ENCODE peak calls at places on chromosomes 16 and 17, in eight cellular contexts. W is sciatic nerve; A is EL; N is pancreas; Y is H54; K is stimulated activated CD8-positive, alpha-beta memory T cell treated with anti-CD3 and anti-CD28 coated beads, Interleukin-7, amount 100 ng/mL, for 24 hours; O is GM13976; B is activated naive CD8-positive, alpha-beta T cell treated with anti-CD3 and anti-CD28 coated beads, Interleukin-2, amount 50 U/mL, for 24 hours. D is an unnamed sample.

GRCh38 chr16:82769845-82770244 is 143.1 kb downstream of the CDH13 start:
- DNase-seq in W (no peak), A (no peak), N (no peak), Y (no peak), K (no peak), O (no peak), B (no peak), D (no peak)

GRCh38 chr16:31713071-31713944 is 160.3 kb upstream of the ZNF267 start:
- DNase-seq in W (peak), A (peak), N (peak), Y (peak), K (peak), O (peak), B (peak), D (peak)

GRCh38 chr16:10852948-10853347 is 24.1 kb upstream of the CIITA start:
- DNase-seq in W (no peak), A (no peak), N (no peak), Y (no peak), K (no peak), O (no peak), B (no peak), D (no peak)

GRCh38 chr17:48011405-48012150 is 26.0 kb downstream of the COPZ2 start:
- DNase-seq in W (no peak), A (peak), N (no peak), Y (peak), K (no peak), O (peak), B (peak), D (peak)

GRCh38 chr16:2856061-2856670 is 1.8 kb downstream of the PRSS22 start:
- DNase-seq in W (peak), A (no peak), N (peak), Y (no peak), K (no peak), O (peak), B (peak), D (no peak)

GRCh38 chr17:2701996-2702741 is 9.4 kb downstream of the CLUH start:
- DNase-seq in W (no peak), A (no peak), N (peak), Y (no peak), K (no peak), O (no peak), B (no peak), D (no peak)

GRCh38 chr17:81573794-81574642 is 21.9 kb upstream of the FAAP100 start:
- DNase-seq in W (no peak), A (no peak), N (no peak), Y (no peak), K (no peak), O (no peak), B (no peak), D (no peak)

GRCh38 chr16:57578521-57579360 is 36.3 kb downstream of the ADGRG5 start:
- DNase-seq in W (no peak), A (no peak), N (no peak), Y (no peak), K (no peak), O (no peak), B (no peak), D (no peak)

GRCh38 chr16:3058173-3059030 is 7.0 kb upstream of the IL32 start:
- DNase-seq in W (no peak), A (peak), N (peak), Y (no peak), K (no peak), O (peak), B (peak), D (peak)

GRCh38 chr16:69553332-69553731 is 12.4 kb upstream of the NFAT5 start:
- DNase-seq in W (no peak), A (no peak), N (no peak), Y (no peak), K (no peak), O (no peak), B (no peak), D (no peak)

GRCh38 chr17:78706271-78706915 is 75.7 kb downstream of the CYTH1 start:
- DNase-seq in W (no peak), A (no peak), N (no peak), Y (no peak), K (no peak), O (peak), B (no peak), D (no peak)

GRCh38 chr16:88702364-88703210 is 3.6 kb downstream of the RNF166 start:
- DNase-seq in W (no peak), A (no peak), N (no peak), Y (no peak), K (no peak), O (no peak), B (peak), D (no peak)

GRCh38 chr16:23670137-23670776 is 8.4 kb upstream of the PLK1 start:
- DNase-seq in W (no peak), A (peak), N (no peak), Y (peak), K (no peak), O (peak), B (peak), D (no peak)

GRCh38 chr17:12896386-12896785 is 107.1 kb downstream of the ARHGAP44 start:
- DNase-seq in W (no peak), A (no peak), N (no peak), Y (no peak), K (no peak), O (no peak), B (no peak), D (no peak)

GRCh38 chr16:88456356-88457292 is 3.5 kb downstream of the ZFPM1 start:
- DNase-seq in W (no peak), A (no peak), N (no peak), Y (no peak), K (no peak), O (no peak), B (peak), D (no peak)

GRCh38 chr16:15856901-15857778 is at the start of gene MYH11:
- DNase-seq in W (no peak), A (no peak), N (no peak), Y (no peak), K (no peak), O (peak), B (no peak), D (no peak)

GRCh38 chr17:65154770-65155589 is 17.8 kb downstream of the RGS9 start:
- DNase-seq in W (no peak), A (peak), N (no peak), Y (peak), K (no peak), O (peak), B (no peak), D (no peak)

GRCh38 chr16:74522160-74522559 is 84.8 kb downstream of the GLG1 start:
- DNase-seq in W (no peak), A (peak), N (no peak), Y (no peak), K (no peak), O (no peak), B (no peak), D (no peak)

GRCh38 chr17:48995332-48995870 is 1.8 kb upstream of the IGF2BP1 start:
- DNase-seq in W (no peak), A (no peak), N (no peak), Y (no peak), K (no peak), O (no peak), B (no peak), D (peak)

GRCh38 chr17:35130392-35130791 is 9.0 kb downstream of the FNDC8 start:
- DNase-seq in W (no peak), A (no peak), N (no peak), Y (no peak), K (no peak), O (no peak), B (no peak), D (no peak)

D was measured in NCI-H1930.